ENCODE peak calls at places on chromosomes 12 and 14, in four cellular contexts. G is A549, T is HepG2, R is stomach. P is an unnamed sample.

GRCh38 chr12:54050479-54050805 is 3.2 kb upstream of the HOXC4 start:
- DNase-seq in G (no peak), T (no peak), R (no peak), P (no peak)

GRCh38 chr12:46387697-46388096 is 15.1 kb upstream of the SLC38A2 start:
- DNase-seq in T (no peak), R (no peak), G (no peak), P (no peak)

GRCh38 chr14:98200621-98201020 is 1071.4 kb downstream of the BCL11B start:
- DNase-seq in T (no peak), G (no peak), R (no peak), P (no peak)

GRCh38 chr14:96409701-96410100 is 17.8 kb downstream of the AK7 start:
- DNase-seq in T (peak; percentile 62), R (peak; percentile 51), G (no peak), P (no peak)

GRCh38 chr12:77893918-77894317 is 63.2 kb downstream of the NAV3 start:
- DNase-seq in T (peak; percentile 17), G (peak; percentile 11), R (peak; percentile 74), P (no peak)

GRCh38 chr14:34030864-34031263 is 80.0 kb upstream of the EGLN3 start:
- DNase-seq in R (no peak), T (no peak), G (no peak), P (no peak)

GRCh38 chr12:11797317-11797913 is 147.9 kb downstream of the ETV6 start:
- DNase-seq in G (no peak), T (peak; percentile 28), R (peak; percentile 37), P (peak; percentile 41)

GRCh38 chr12:93571360-93571853 is 1.1 kb upstream of the SOCS2 start:
- DNase-seq in T (peak; percentile 10), G (peak; percentile 76), R (peak; percentile 66), P (peak; percentile 61)

GRCh38 chr12:97168804-97169203 is 261.7 kb downstream of the NEDD1 start:
- DNase-seq in R (no peak), T (no peak), G (no peak), P (no peak)

GRCh38 chr12:34605955-34606748 is 583.9 kb downstream of the ALG10 start:
- DNase-seq in G (no peak), R (no peak), T (no peak), P (peak; percentile 27)

GRCh38 chr12:103780093-103780440 is 61.0 kb downstream of the NT5DC3 start:
- DNase-seq in T (no peak), G (no peak), R (no peak), P (no peak)

GRCh38 chr14:69093551-69094421 is 59.1 kb downstream of the DCAF5 start:
- DNase-seq in G (no peak), R (peak; percentile 42), T (peak; percentile 97), P (no peak)

GRCh38 chr12:115597157-115597712 is 680.3 kb downstream of the MED13L start:
- DNase-seq in T (peak; percentile 10), G (no peak), R (no peak), P (no peak)

GRCh38 chr14:63717704-63718103 is 10.2 kb downstream of the SGPP1 start:
- DNase-seq in R (no peak), G (no peak), T (no peak), P (no peak)

GRCh38 chr14:68199465-68200145 is 380.0 kb downstream of the RAD51B start:
- DNase-seq in R (peak; percentile 50), G (no peak), T (no peak), P (no peak)

GRCh38 chr14:104687601-104688504 is 1.6 kb upstream of the INF2 start:
- DNase-seq in T (peak; percentile 84), R (peak; percentile 96), G (peak; percentile 97), P (peak; percentile 93)

GRCh38 chr12:111758120-111758561 is 8.6 kb upstream of the ALDH2 start:
- DNase-seq in R (peak; percentile 79), G (no peak), T (no peak), P (peak; percentile 69)

GRCh38 chr12:97951239-97951638 is 488.6 kb downstream of the RMST start:
- DNase-seq in T (no peak), G (no peak), R (no peak), P (no peak)

GRCh38 chr12:50112456-50113218 is 601 bp downstream of the COX14 start:
- DNase-seq in T (peak; percentile 49), G (peak; percentile 66), R (peak; percentile 41), P (peak; percentile 62)

GRCh38 chr14:99055816-99056215 is 216.2 kb downstream of the BCL11B start:
- DNase-seq in T (no peak), R (no peak), G (no peak), P (no peak)

GRCh38 chr12:117489671-117490070 is 128.2 kb upstream of the NOS1 start:
- DNase-seq in T (no peak), R (no peak), G (no peak), P (no peak)
- TF ChIP-seq CTCF in T (no peak), R (no peak), G (no peak), P (no peak)

GRCh38 chr14:32666310-32666709 is 272.4 kb upstream of the NPAS3 start:
- DNase-seq in G (no peak), R (no peak), T (no peak), P (no peak)
- TF ChIP-seq EP300 in G (no peak), R (no peak), T (no peak), P (no peak)

GRCh38 chr12:96070670-96071279 is 35.4 kb upstream of the LTA4H start:
- DNase-seq in R (no peak), T (peak; percentile 18), G (no peak), P (no peak)
- TF ChIP-seq CTCF in R (no peak), T (peak; percentile 53), G (peak; percentile 14), P (peak; percentile 9)

GRCh38 chr12:70659077-70659606 is 21.9 kb upstream of the PTPRB start:
- DNase-seq in G (no peak), R (no peak), T (no peak), P (no peak)
- TF ChIP-seq EP300 in G (no peak), R (no peak), T (no peak), P (no peak)

GRCh38 chr12:31702047-31702446 is 26.8 kb downstream of the AMN1 start:
- DNase-seq in R (no peak), G (no peak), T (no peak), P (no peak)
- TF ChIP-seq CTCF in R (no peak), G (peak; percentile 22), T (peak; percentile 32), P (no peak)

GRCh38 chr12:120534203-120534702 is at the start of gene RNF10:
- DNase-seq in T (peak; percentile 84), G (peak; percentile 96), R (peak; percentile 77), P (peak; percentile 77)
- TF ChIP-seq EP300 in T (no peak), G (no peak), R (no peak), P (no peak)

GRCh38 chr12:2797721-2798418 is 3.1 kb downstream of the FKBP4 start:
- DNase-seq in R (peak; percentile 88), G (no peak), T (no peak), P (no peak)
- TF ChIP-seq CTCF in R (no peak), G (peak; percentile 15), T (peak; percentile 18), P (no peak)

P was measured in upper lobe of left lung.